ENCODE peak calls at places on chromosomes 1 and 21, in eight cellular contexts. One of them, this sample, is unnamed. For H3K9me3, the result is how much of the 10 kb centered on the place peaks cover.

GRCh38 chr1:37752583-37753471 is 12.1 kb downstream of the EPHA10 start:
- DNase-seq in esophagus muscularis mucosa: no peak
- DNase-seq in endodermal cell: peak
- DNase-seq in mammary epithelial cell: no peak
- DNase-seq in PC-3: peak
- DNase-seq in H9: peak
- DNase-seq in heart left ventricle: no peak
- DNase-seq in sigmoid colon: no peak
- DNase-seq in this sample: no peak

GRCh38 chr21:45602106-45602505 is 41.4 kb upstream of the PCBP3 start:
- DNase-seq in mammary epithelial cell: no peak
- DNase-seq in heart left ventricle: no peak
- DNase-seq in endodermal cell: peak
- DNase-seq in PC-3: no peak
- DNase-seq in esophagus muscularis mucosa: no peak
- DNase-seq in sigmoid colon: no peak
- DNase-seq in H9: no peak
- DNase-seq in this sample: no peak

GRCh38 chr1:47688631-47689296 is 250.9 kb downstream of the FOXD2 start:
- DNase-seq in mammary epithelial cell: no peak
- DNase-seq in H9: peak
- DNase-seq in PC-3: no peak
- DNase-seq in endodermal cell: peak
- DNase-seq in sigmoid colon: peak
- DNase-seq in esophagus muscularis mucosa: no peak
- DNase-seq in heart left ventricle: peak
- DNase-seq in this sample: no peak

GRCh38 chr1:203084588-203085527 is 954 bp downstream of the MYOG start:
- DNase-seq in H9: peak
- DNase-seq in mammary epithelial cell: no peak
- DNase-seq in PC-3: peak
- DNase-seq in esophagus muscularis mucosa: peak
- DNase-seq in endodermal cell: peak
- DNase-seq in sigmoid colon: peak
- DNase-seq in heart left ventricle: no peak
- DNase-seq in this sample: no peak

GRCh38 chr1:21935393-21935804 is 1.7 kb downstream of the HSPG2 start:
- DNase-seq in endodermal cell: peak
- DNase-seq in heart left ventricle: no peak
- DNase-seq in H9: no peak
- DNase-seq in sigmoid colon: no peak
- DNase-seq in esophagus muscularis mucosa: no peak
- DNase-seq in mammary epithelial cell: peak
- DNase-seq in PC-3: peak
- DNase-seq in this sample: no peak

GRCh38 chr1:15851251-15852035 is 3.9 kb downstream of the SPEN start:
- DNase-seq in heart left ventricle: no peak
- DNase-seq in mammary epithelial cell: no peak
- DNase-seq in H9: no peak
- DNase-seq in PC-3: no peak
- DNase-seq in endodermal cell: no peak
- DNase-seq in sigmoid colon: no peak
- DNase-seq in esophagus muscularis mucosa: no peak
- DNase-seq in this sample: no peak

GRCh38 chr21:42513151-42513984 is at the start of gene SLC37A1:
- DNase-seq in endodermal cell: peak
- DNase-seq in PC-3: peak
- DNase-seq in heart left ventricle: no peak
- DNase-seq in H9: peak
- DNase-seq in sigmoid colon: peak
- DNase-seq in esophagus muscularis mucosa: no peak
- DNase-seq in mammary epithelial cell: no peak
- DNase-seq in this sample: peak

GRCh38 chr1:7888248-7889010 is 35.6 kb upstream of the UTS2 start:
- DNase-seq in esophagus muscularis mucosa: no peak
- DNase-seq in sigmoid colon: no peak
- DNase-seq in H9: no peak
- DNase-seq in PC-3: peak
- DNase-seq in mammary epithelial cell: no peak
- DNase-seq in heart left ventricle: no peak
- DNase-seq in endodermal cell: no peak
- DNase-seq in this sample: no peak

GRCh38 chr1:56627636-56628039 is 17.5 kb upstream of the PRKAA2 start:
- DNase-seq in esophagus muscularis mucosa: no peak
- DNase-seq in mammary epithelial cell: no peak
- DNase-seq in endodermal cell: no peak
- DNase-seq in H9: no peak
- DNase-seq in heart left ventricle: no peak
- DNase-seq in sigmoid colon: no peak
- DNase-seq in PC-3: peak
- DNase-seq in this sample: no peak

GRCh38 chr1:38029081-38029681 is 16.6 kb downstream of the UTP11 start:
- DNase-seq in esophagus muscularis mucosa: no peak
- DNase-seq in endodermal cell: peak
- DNase-seq in sigmoid colon: peak
- DNase-seq in PC-3: no peak
- DNase-seq in heart left ventricle: no peak
- DNase-seq in mammary epithelial cell: no peak
- DNase-seq in H9: peak
- DNase-seq in this sample: no peak

GRCh38 chr1:30054126-30054525 is 669.3 kb downstream of the MATN1 start:
- DNase-seq in endodermal cell: no peak
- DNase-seq in heart left ventricle: no peak
- DNase-seq in esophagus muscularis mucosa: no peak
- DNase-seq in sigmoid colon: no peak
- DNase-seq in H9: no peak
- DNase-seq in PC-3: no peak
- DNase-seq in mammary epithelial cell: no peak
- DNase-seq in this sample: no peak

GRCh38 chr1:152888126-152888525 is 10.0 kb downstream of the SMCP start:
- DNase-seq in mammary epithelial cell: peak
- DNase-seq in PC-3: peak
- DNase-seq in heart left ventricle: no peak
- DNase-seq in H9: no peak
- DNase-seq in esophagus muscularis mucosa: no peak
- DNase-seq in sigmoid colon: no peak
- DNase-seq in endodermal cell: no peak
- DNase-seq in this sample: no peak
- H3K9me3 ChIP-seq in mammary epithelial cell: under half
- H3K9me3 ChIP-seq in PC-3: under half
- H3K9me3 ChIP-seq in heart left ventricle: under half
- H3K9me3 ChIP-seq in H9: under half
- H3K9me3 ChIP-seq in esophagus muscularis mucosa: under half
- H3K9me3 ChIP-seq in sigmoid colon: under half
- H3K9me3 ChIP-seq in endodermal cell: half or more
- H3K9me3 ChIP-seq in this sample: under half

GRCh38 chr1:25621876-25622275 is 5.3 kb downstream of the MAN1C1 start:
- DNase-seq in mammary epithelial cell: no peak
- DNase-seq in sigmoid colon: no peak
- DNase-seq in heart left ventricle: no peak
- DNase-seq in PC-3: no peak
- DNase-seq in esophagus muscularis mucosa: peak
- DNase-seq in endodermal cell: no peak
- DNase-seq in H9: no peak
- DNase-seq in this sample: no peak

GRCh38 chr1:25620211-25620610 is 3.6 kb downstream of the MAN1C1 start:
- DNase-seq in PC-3: no peak
- DNase-seq in sigmoid colon: no peak
- DNase-seq in esophagus muscularis mucosa: no peak
- DNase-seq in heart left ventricle: no peak
- DNase-seq in endodermal cell: no peak
- DNase-seq in mammary epithelial cell: no peak
- DNase-seq in H9: no peak
- DNase-seq in this sample: no peak

GRCh38 chr1:25622526-25622925 is 5.9 kb downstream of the MAN1C1 start:
- DNase-seq in heart left ventricle: no peak
- DNase-seq in endodermal cell: peak
- DNase-seq in H9: no peak
- DNase-seq in esophagus muscularis mucosa: peak
- DNase-seq in PC-3: no peak
- DNase-seq in sigmoid colon: no peak
- DNase-seq in mammary epithelial cell: no peak
- DNase-seq in this sample: peak

GRCh38 chr1:25619101-25619890 is 2.7 kb downstream of the MAN1C1 start:
- DNase-seq in mammary epithelial cell: no peak
- DNase-seq in endodermal cell: peak
- DNase-seq in H9: peak
- DNase-seq in esophagus muscularis mucosa: no peak
- DNase-seq in sigmoid colon: no peak
- DNase-seq in heart left ventricle: peak
- DNase-seq in PC-3: peak
- DNase-seq in this sample: peak

DNA sequence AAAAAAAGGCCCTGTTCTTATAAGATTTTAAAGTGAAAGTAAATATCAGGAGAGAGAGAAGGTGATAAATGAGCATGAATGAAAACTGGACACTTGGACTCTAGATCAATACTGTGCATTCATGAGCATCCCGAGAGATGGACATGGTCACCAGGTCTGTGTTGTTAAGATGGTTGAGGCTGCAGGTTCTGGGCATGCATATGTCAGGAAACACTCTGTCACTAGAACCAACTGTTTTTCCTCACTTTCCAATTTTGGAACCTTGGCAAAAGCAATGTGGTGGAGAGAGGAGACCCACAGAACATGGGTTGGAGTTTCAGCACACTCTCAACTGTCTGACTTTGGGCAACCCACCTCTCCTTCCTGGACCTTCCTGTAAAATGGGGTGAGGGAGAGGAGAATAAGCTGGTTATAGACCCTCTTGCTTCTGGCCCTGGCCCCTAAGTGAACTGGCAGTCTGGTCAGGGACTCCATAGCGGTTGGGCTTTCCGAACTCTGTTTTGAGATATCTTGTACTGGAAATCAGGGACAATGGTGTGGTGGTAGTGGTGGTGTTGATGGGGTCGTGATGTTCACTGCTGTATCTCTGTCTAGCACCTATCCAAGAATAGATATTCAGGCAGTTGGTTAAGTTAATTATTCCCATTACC is 4.2 kb downstream of the MAN1C1 start:
- DNase-seq in sigmoid colon: no peak
- DNase-seq in esophagus muscularis mucosa: no peak
- DNase-seq in mammary epithelial cell: no peak
- DNase-seq in heart left ventricle: no peak
- DNase-seq in H9: no peak
- DNase-seq in PC-3: no peak
- DNase-seq in endodermal cell: no peak
- DNase-seq in this sample: no peak
- H3K9me3 ChIP-seq in sigmoid colon: under half
- H3K9me3 ChIP-seq in esophagus muscularis mucosa: under half
- H3K9me3 ChIP-seq in mammary epithelial cell: under half
- H3K9me3 ChIP-seq in heart left ventricle: under half
- H3K9me3 ChIP-seq in H9: under half
- H3K9me3 ChIP-seq in PC-3: under half
- H3K9me3 ChIP-seq in endodermal cell: under half
- H3K9me3 ChIP-seq in this sample: under half

GRCh38 chr1:5563861-5564577 is 428.2 kb downstream of the NPHP4 start:
- DNase-seq in H9: no peak
- DNase-seq in esophagus muscularis mucosa: peak
- DNase-seq in endodermal cell: no peak
- DNase-seq in mammary epithelial cell: no peak
- DNase-seq in sigmoid colon: no peak
- DNase-seq in PC-3: no peak
- DNase-seq in heart left ventricle: no peak
- DNase-seq in this sample: no peak
- H3K9me3 ChIP-seq in H9: under half
- H3K9me3 ChIP-seq in esophagus muscularis mucosa: under half
- H3K9me3 ChIP-seq in endodermal cell: under half
- H3K9me3 ChIP-seq in mammary epithelial cell: under half
- H3K9me3 ChIP-seq in sigmoid colon: under half
- H3K9me3 ChIP-seq in PC-3: under half
- H3K9me3 ChIP-seq in heart left ventricle: under half
- H3K9me3 ChIP-seq in this sample: under half

DNA sequence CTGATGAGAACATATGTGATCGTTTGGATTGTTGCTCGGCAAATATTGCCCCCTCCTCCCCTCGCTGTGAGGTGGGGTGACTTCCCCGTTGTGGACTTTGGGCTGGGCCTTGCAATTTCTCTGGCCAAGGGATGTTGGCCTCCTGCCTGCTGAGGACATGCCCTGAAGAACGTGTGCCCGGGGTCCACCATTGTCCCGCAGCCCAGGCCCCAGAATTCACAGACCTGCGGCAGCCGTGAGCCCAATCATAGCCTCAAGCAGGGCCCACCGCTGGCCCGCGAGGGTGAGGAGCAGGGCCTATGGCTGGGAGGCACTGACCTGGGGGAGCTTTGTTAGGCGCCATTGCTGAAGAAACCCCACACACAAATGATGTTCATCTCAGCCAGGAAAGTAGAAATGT is 58.3 kb upstream of the ACTRT2 start:
- DNase-seq in esophagus muscularis mucosa: no peak
- DNase-seq in PC-3: no peak
- DNase-seq in sigmoid colon: peak
- DNase-seq in endodermal cell: no peak
- DNase-seq in heart left ventricle: no peak
- DNase-seq in mammary epithelial cell: no peak
- DNase-seq in H9: no peak
- DNase-seq in this sample: no peak
- H3K9me3 ChIP-seq in esophagus muscularis mucosa: under half
- H3K9me3 ChIP-seq in PC-3: under half
- H3K9me3 ChIP-seq in sigmoid colon: under half
- H3K9me3 ChIP-seq in endodermal cell: half or more
- H3K9me3 ChIP-seq in heart left ventricle: under half
- H3K9me3 ChIP-seq in mammary epithelial cell: half or more
- H3K9me3 ChIP-seq in H9: half or more
- H3K9me3 ChIP-seq in this sample: under half

GRCh38 chr1:83023212-83023611 is 975.7 kb downstream of the TTLL7 start:
- DNase-seq in mammary epithelial cell: no peak
- DNase-seq in heart left ventricle: no peak
- DNase-seq in endodermal cell: no peak
- DNase-seq in PC-3: no peak
- DNase-seq in H9: no peak
- DNase-seq in esophagus muscularis mucosa: no peak
- DNase-seq in sigmoid colon: no peak
- DNase-seq in this sample: no peak
- H3K9me3 ChIP-seq in mammary epithelial cell: under half
- H3K9me3 ChIP-seq in heart left ventricle: under half
- H3K9me3 ChIP-seq in endodermal cell: under half
- H3K9me3 ChIP-seq in PC-3: under half
- H3K9me3 ChIP-seq in H9: under half
- H3K9me3 ChIP-seq in esophagus muscularis mucosa: under half
- H3K9me3 ChIP-seq in sigmoid colon: under half
- H3K9me3 ChIP-seq in this sample: under half

GRCh38 chr1:246978281-246978680 is 29.6 kb downstream of the ZNF695 start:
- DNase-seq in endodermal cell: no peak
- DNase-seq in mammary epithelial cell: no peak
- DNase-seq in H9: no peak
- DNase-seq in sigmoid colon: no peak
- DNase-seq in heart left ventricle: no peak
- DNase-seq in esophagus muscularis mucosa: no peak
- DNase-seq in PC-3: no peak
- DNase-seq in this sample: no peak
- H3K9me3 ChIP-seq in endodermal cell: half or more
- H3K9me3 ChIP-seq in mammary epithelial cell: under half
- H3K9me3 ChIP-seq in H9: under half
- H3K9me3 ChIP-seq in sigmoid colon: under half
- H3K9me3 ChIP-seq in heart left ventricle: under half
- H3K9me3 ChIP-seq in esophagus muscularis mucosa: under half
- H3K9me3 ChIP-seq in PC-3: half or more
- H3K9me3 ChIP-seq in this sample: under half